ENCODE peak calls at places on chromosomes 5 and 9, in ten cellular contexts. B is PC-3, V is hepatocyte, L is HCT116, C is MM.1S, W is SK-N-SH, F is PC-9, J is OCI-LY7, Q is GM23338, Z is Karpas-422. U is an unnamed sample. For H4K20me1 and H3K9me2, the result is how much of the 10 kb centered on the place peaks cover.

GRCh38 chr9:93820667-93821306 is 134.4 kb downstream of the BARX1 start:
- DNase-seq in B (peak), V (no peak), L (no peak), C (no peak), W (peak), F (no peak), J (no peak), Q (peak), Z (peak), U (no peak)

GRCh38 chr5:142823176-142823575 is 53.0 kb downstream of the ARHGAP26 start:
- DNase-seq in B (peak), V (no peak), L (no peak), C (no peak), W (no peak), F (no peak), J (no peak), Q (peak), Z (no peak), U (no peak)

GRCh38 chr9:89597711-89598707 is 6.8 kb upstream of the GADD45G start:
- DNase-seq in B (peak), V (peak), L (no peak), C (peak), W (peak), F (no peak), J (peak), Q (peak), Z (peak), U (peak)

GRCh38 chr5:153585616-153586015 is 95.1 kb downstream of the GRIA1 start:
- DNase-seq in B (no peak), V (no peak), L (no peak), C (no peak), W (no peak), F (no peak), J (no peak), Q (no peak), Z (no peak), U (no peak)

GRCh38 chr9:72362680-72363139 is 2.3 kb downstream of the ZFAND5 start:
- DNase-seq in B (peak), V (peak), L (no peak), C (peak), W (peak), F (peak), J (peak), Q (peak), Z (peak), U (peak)

GRCh38 chr9:129225815-129226214 is 47.8 kb upstream of the IER5L start:
- DNase-seq in B (no peak), V (peak), L (no peak), C (no peak), W (peak), F (peak), J (no peak), Q (peak), Z (no peak), U (peak)

GRCh38 chr9:91416086-91416712 is 7.4 kb downstream of the NFIL3 start:
- DNase-seq in B (peak), V (no peak), L (no peak), C (no peak), W (no peak), F (peak), J (no peak), Q (no peak), Z (no peak), U (peak)

GRCh38 chr5:152547202-152547601 is 142.1 kb upstream of the NMUR2 start:
- DNase-seq in B (no peak), V (no peak), L (no peak), C (no peak), W (no peak), F (no peak), J (no peak), Q (no peak), Z (no peak), U (no peak)

GRCh38 chr5:132219981-132220380 is 7.7 kb downstream of the P4HA2 start:
- DNase-seq in B (no peak), V (no peak), L (no peak), C (no peak), W (no peak), F (no peak), J (no peak), Q (no peak), Z (no peak), U (no peak)
- H4K20me1 ChIP-seq in B (under half), V (under half), L (under half), C (under half), W (under half), F (under half), J (under half), Q (under half), Z (under half), U (under half)

DNA sequence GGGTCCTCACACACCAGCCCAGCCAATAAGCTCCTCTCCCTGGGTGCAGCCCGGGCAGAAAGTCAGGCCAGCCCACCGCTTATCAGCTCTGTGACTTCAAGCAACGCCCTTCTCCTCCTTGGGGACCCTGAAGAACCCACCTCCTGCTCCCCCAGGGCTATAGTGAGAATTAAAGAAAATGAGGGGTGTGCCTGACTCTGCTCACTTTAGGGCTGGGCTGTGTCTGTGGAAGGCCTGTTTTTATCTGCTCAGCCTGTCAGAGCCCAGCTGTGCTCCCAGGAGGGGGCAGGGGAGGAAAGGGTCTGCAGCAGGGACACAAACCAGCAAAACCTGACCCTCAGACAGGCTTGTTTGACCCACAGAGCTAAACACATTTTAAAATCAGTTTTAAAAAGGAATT is 3.9 kb downstream of the GPRIN1 start:
- DNase-seq in B (no peak), V (no peak), L (no peak), C (no peak), W (no peak), F (no peak), J (no peak), Q (no peak), Z (no peak), U (no peak)
- H3K9me2 ChIP-seq in B (under half), V (under half), L (under half), C (under half), W (under half), F (under half), J (under half), Q (under half), Z (under half), U (under half)

DNA sequence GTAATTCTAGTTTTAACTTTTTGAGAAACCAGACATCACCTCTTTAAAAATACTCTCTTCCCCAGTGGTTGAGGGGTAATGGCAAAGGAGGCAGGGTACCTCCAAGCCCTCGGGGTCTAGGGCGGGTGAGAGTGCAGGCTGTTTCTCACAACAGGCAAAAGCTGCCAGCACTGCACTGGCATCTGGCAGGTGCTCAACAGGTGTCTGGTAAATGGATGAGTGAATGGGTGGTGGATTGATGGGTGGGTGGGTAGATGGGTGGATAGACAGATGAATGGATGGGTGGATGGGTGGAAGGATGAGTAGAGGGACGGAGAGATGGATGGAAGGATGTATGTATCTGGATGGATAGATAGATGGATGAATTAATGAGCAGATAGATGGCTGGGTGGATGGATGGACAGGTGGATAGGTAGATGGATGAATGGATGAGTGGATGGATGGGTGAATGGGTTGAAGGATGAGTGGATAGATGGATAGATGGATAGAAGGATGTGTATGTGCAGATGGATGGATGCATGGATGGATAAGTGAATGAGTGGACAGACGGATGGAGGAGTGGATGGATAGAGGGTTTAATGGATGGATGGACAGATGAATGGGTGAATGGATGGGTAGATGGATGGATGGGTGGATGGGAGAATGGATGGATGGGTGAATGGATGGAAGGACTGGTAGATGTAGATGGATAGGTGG is 84.6 kb downstream of the COL5A1 start:
- DNase-seq in B (no peak), V (no peak), L (no peak), C (no peak), W (no peak), F (no peak), J (no peak), Q (no peak), Z (no peak), U (no peak)
- H4K20me1 ChIP-seq in B (under half), V (half or more), L (under half), C (under half), W (half or more), F (under half), J (under half), Q (under half), Z (under half), U (under half)

DNA sequence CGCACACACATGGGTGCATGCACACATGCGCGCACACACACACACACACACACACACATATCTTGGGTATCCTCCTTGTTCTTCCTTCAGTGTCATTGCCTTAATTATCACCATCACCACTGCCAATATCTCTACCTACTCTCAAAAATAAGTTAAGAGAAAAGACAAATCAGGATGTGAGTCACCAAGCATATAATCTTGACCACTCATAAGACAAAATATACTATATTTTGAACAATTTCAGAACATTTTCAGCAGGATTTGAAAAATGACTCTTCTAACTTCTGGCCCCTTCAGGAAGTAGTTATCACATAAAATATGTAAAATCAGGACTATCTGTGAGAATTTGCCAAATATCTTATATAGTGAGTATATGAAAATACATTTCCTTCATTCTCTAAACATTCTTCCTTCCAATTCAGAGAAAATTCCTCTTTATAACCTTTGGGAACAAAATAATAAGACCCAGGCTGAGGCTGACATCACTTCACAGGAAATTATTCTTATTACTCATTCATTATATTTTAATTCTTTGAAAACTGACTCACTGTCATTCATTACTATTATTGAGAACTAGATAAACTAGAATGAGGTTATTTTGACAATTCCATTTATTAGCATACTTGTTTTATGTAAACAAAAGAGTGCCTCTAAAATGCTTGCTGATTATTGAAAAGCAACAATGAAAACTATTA is 772.0 kb upstream of the ACO1 start:
- DNase-seq in B (no peak), V (no peak), L (no peak), C (no peak), W (no peak), F (no peak), J (no peak), Q (no peak), Z (no peak), U (no peak)
- H3K9me2 ChIP-seq in B (under half), V (under half), L (under half), C (under half), W (under half), F (under half), J (under half), Q (under half), Z (under half), U (under half)

DNA sequence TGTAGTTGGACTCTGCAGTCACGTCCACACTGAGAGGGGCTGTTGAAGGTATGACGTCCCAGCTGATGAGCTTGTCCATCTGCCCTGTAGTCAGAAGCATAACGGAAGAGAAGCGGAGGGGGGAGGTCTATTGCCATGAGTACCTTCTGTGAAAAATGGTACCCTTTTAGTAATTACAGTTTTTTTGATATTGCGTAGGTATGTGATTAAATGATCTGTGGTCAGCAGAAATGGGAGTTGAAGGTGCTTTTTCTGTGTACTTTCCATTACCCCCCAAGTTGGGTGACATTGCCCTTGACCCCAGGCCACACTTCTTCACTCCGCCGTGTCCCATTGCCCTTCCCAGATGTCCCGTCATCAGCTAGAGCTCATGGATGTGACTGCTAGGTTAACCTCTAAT is 45.9 kb downstream of the SNX30 start:
- DNase-seq in B (no peak), V (no peak), L (no peak), C (no peak), W (no peak), F (no peak), J (no peak), Q (no peak), Z (no peak), U (no peak)
- H4K20me1 ChIP-seq in B (under half), V (under half), L (under half), C (under half), W (under half), F (under half), J (under half), Q (under half), Z (under half), U (under half)

DNA sequence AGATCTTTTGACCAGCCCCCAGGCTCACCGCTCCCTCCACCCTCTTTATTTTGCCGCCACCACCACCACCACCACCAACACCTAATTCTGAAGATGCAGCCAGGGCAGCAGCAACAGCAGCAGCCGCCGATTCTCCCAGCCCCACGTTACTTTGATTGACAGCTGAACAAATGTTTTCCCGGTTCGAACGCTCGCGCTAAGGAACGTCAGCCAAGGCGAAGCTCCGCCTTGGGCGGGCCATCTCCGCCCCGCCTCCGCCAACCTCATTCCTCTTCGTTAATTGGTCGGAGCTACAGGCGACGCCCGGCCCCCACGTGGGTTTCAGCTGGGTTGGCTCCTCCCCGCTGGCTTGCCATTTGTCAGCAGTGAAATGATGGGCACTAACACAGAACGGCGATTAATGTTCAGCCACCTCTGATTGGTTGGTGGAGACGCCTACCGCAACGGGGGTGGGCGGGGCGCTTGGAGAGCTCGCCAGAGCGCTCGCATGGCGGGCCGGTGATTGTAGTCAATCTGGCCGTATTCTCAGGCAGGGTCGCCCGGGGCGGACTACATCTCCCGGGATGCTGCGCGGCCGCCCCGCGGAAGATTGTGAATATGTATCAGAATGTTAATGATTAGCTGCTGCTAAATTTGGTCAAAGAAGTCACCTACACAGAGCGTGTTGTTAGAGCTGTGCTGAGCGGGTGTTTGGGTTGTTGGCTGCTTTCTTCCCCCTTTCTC is at the start of gene TLE4:
- DNase-seq in B (peak), V (peak), L (no peak), C (peak), W (peak), F (no peak), J (peak), Q (peak), Z (peak), U (peak)
- H3K9me2 ChIP-seq in B (under half), V (under half), L (under half), C (under half), W (under half), F (under half), J (under half), Q (under half), Z (under half), U (under half)

GRCh38 chr9:128094166-128094949 is 26.3 kb downstream of the SLC25A25 start:
- DNase-seq in B (peak), V (peak), L (peak), C (no peak), W (peak), F (peak), J (peak), Q (peak), Z (peak), U (peak)

GRCh38 chr9:128092199-128092977 is 24.4 kb downstream of the SLC25A25 start:
- DNase-seq in B (no peak), V (no peak), L (no peak), C (no peak), W (no peak), F (no peak), J (no peak), Q (no peak), Z (no peak), U (no peak)

GRCh38 chr9:128091144-128091543 is 23.1 kb downstream of the SLC25A25 start:
- DNase-seq in B (no peak), V (peak), L (no peak), C (no peak), W (peak), F (no peak), J (no peak), Q (peak), Z (no peak), U (peak)

GRCh38 chr9:128093016-128093415 is 25.0 kb downstream of the SLC25A25 start:
- DNase-seq in B (no peak), V (no peak), L (no peak), C (no peak), W (no peak), F (no peak), J (no peak), Q (no peak), Z (no peak), U (no peak)

DNA sequence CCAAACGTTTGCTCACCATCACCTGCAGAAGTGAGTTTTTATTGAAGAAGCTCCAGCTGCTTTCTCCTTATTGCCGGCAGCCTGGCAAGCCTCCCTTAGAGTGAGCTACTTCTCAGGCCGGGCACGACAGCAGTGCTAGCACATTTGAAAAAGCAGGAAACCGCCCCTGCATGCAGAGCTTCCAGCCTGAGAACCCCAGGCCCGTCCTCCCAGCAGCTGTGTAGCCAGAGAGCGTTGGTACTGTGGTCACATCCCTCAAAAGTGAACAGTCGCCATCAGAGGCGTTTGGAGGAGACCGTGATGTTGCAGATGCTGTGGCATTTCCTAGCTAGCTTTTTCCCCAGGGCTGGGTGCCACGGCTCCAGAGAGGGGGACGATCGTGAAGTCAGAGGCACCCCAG is 23.5 kb downstream of the SLC25A25 start:
- DNase-seq in B (no peak), V (no peak), L (no peak), C (no peak), W (no peak), F (no peak), J (no peak), Q (no peak), Z (no peak), U (peak)
- H4K20me1 ChIP-seq in B (under half), V (under half), L (under half), C (under half), W (under half), F (under half), J (under half), Q (under half), Z (under half), U (under half)

GRCh38 chr5:102582706-102583105 is 83.9 kb upstream of the SLCO6A1 start:
- DNase-seq in B (no peak), V (no peak), L (no peak), C (no peak), W (no peak), F (no peak), J (no peak), Q (no peak), Z (no peak), U (peak)
- H3K9me2 ChIP-seq in B (under half), V (under half), L (under half), C (under half), W (under half), F (under half), J (under half), Q (under half), Z (under half), U (under half)

GRCh38 chr5:7517006-7517405 is 121.1 kb downstream of the ADCY2 start:
- DNase-seq in B (no peak), V (no peak), L (no peak), C (no peak), W (no peak), F (no peak), J (no peak), Q (no peak), Z (no peak), U (no peak)
- H4K20me1 ChIP-seq in B (under half), V (under half), L (under half), C (under half), W (under half), F (under half), J (under half), Q (under half), Z (under half), U (under half)

GRCh38 chr9:107269254-107269653 is 13.8 kb upstream of the RAD23B start:
- DNase-seq in B (no peak), V (no peak), L (no peak), C (no peak), W (no peak), F (no peak), J (no peak), Q (no peak), Z (no peak), U (no peak)
- H3K9me2 ChIP-seq in B (under half), V (under half), L (under half), C (under half), W (under half), F (under half), J (under half), Q (under half), Z (under half), U (under half)

U was measured in GM23248.